ENCODE peak calls at places on chromosomes 5 and 9, in five cellular contexts. A, H, L, U and P are unnamed samples.

GRCh38 chr5:95668728-95669127 is 14.1 kb downstream of the SPATA9 start:
- DNase-seq in A (no peak), H (no peak), U (no peak), L (no peak), P (peak; percentile 26)

GRCh38 chr9:127937046-127937382 is 640 bp downstream of the DPM2 start:
- DNase-seq in H (no peak), L (no peak), U (no peak), A (no peak), P (no peak)

GRCh38 chr5:9815051-9815450 is 184.9 kb upstream of the TAS2R1 start:
- DNase-seq in U (no peak), H (no peak), A (no peak), L (no peak), P (no peak)

GRCh38 chr9:109799792-109800191 is 19.8 kb downstream of the PALM2AKAP2 start:
- DNase-seq in H (no peak), A (no peak), L (no peak), U (no peak), P (peak; percentile 60)

GRCh38 chr5:158563774-158564390 is 535.8 kb downstream of the EBF1 start:
- DNase-seq in U (no peak), H (no peak), L (no peak), A (no peak), P (no peak)

GRCh38 chr9:88991066-88992030 is at the start of gene S1PR3:
- DNase-seq in A (peak; percentile 64), H (no peak), L (peak; percentile 18), U (peak; percentile 79), P (peak; percentile 81)

GRCh38 chr5:58887721-58888409 is 305.0 kb downstream of the RAB3C start:
- DNase-seq in A (no peak), U (peak; percentile 57), H (no peak), L (no peak), P (peak; percentile 66)

GRCh38 chr9:92496401-92496800 is 14.1 kb upstream of the ASPN start:
- DNase-seq in L (no peak), A (no peak), H (no peak), U (no peak), P (no peak)

GRCh38 chr9:124320062-124320973 is 62.6 kb downstream of the NEK6 start:
- DNase-seq in L (peak; percentile 86), H (peak; percentile 83), A (peak; percentile 72), U (peak; percentile 66), P (peak; percentile 66)

GRCh38 chr9:30039712-30040111 is 2344.7 kb upstream of the ACO1 start:
- DNase-seq in H (no peak), L (no peak), U (no peak), A (no peak), P (no peak)

GRCh38 chr5:177496111-177497010 is 1.0 kb downstream of the PDLIM7 start:
- DNase-seq in L (peak; percentile 41), H (no peak), U (no peak), A (peak; percentile 51), P (peak; percentile 96)

GRCh38 chr9:124259273-124260078 is 1.7 kb downstream of the NEK6 start:
- DNase-seq in A (peak; percentile 84), H (peak; percentile 92), L (peak; percentile 82), U (peak; percentile 68), P (peak; percentile 90)

GRCh38 chr5:89948977-89949376 is 460.6 kb downstream of the CETN3 start:
- DNase-seq in A (no peak), H (no peak), L (no peak), U (no peak), P (no peak)

GRCh38 chr5:179762781-179763176 is 30.2 kb downstream of the MAML1 start:
- DNase-seq in L (no peak), H (no peak), A (no peak), U (no peak), P (no peak)

GRCh38 chr5:15013654-15014463 is 142.3 kb upstream of the ANKH start:
- DNase-seq in U (no peak), H (no peak), A (no peak), L (peak; percentile 46), P (peak; percentile 85)

GRCh38 chr5:89073045-89073444 is 190.1 kb upstream of the MEF2C start:
- DNase-seq in L (no peak), A (no peak), H (no peak), U (no peak), P (no peak)

GRCh38 chr9:89640801-89641200 is 36.0 kb downstream of the GADD45G start:
- DNase-seq in U (no peak), H (no peak), A (no peak), L (no peak), P (no peak)

GRCh38 chr5:2557435-2557834 is 194.0 kb downstream of the IRX2 start:
- DNase-seq in L (no peak), A (no peak), H (peak; percentile 7), U (no peak), P (no peak)

DNA sequence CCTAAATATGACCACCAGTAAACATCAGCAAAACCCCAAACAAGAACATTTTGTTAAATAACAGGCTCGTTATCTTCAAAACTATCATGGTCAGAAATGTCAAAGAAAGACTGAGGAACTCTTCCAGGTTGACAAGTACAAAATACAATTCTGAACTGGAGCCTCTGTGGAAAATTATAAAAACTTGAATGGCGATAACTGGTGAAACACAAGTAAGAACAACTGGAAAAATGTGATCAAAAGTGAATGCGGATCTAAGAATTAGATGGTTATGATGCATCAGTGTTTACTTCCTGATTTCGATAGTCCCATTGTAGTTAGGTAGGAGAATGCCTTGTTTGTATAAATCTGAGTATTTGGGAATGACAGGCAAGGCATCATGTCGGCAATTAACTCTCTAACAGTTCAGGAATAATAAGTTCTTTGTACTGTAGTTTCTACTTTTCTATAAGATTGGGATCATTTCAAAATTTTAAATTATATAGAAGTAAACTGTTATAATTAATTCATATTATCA is 740.2 kb upstream of the DMAC1 start:
- DNase-seq in A (no peak), H (no peak), U (no peak), L (no peak), P (no peak)
- H3K4me1 ChIP-seq in A (no peaks in the 10 kb centered on the region), H (no peaks in the 10 kb centered on the region), U (no peaks in the 10 kb centered on the region), L (no peaks in the 10 kb centered on the region), P (no peaks in the 10 kb centered on the region)

GRCh38 chr9:72807765-72808445 is 144.9 kb downstream of the ALDH1A1 start:
- DNase-seq in L (no peak), H (no peak), A (no peak), U (no peak), P (no peak)
- TF ChIP-seq CTCF in L (no peak), H (peak; percentile 14), A (no peak), U (no peak), P (peak; percentile 35)

DNA sequence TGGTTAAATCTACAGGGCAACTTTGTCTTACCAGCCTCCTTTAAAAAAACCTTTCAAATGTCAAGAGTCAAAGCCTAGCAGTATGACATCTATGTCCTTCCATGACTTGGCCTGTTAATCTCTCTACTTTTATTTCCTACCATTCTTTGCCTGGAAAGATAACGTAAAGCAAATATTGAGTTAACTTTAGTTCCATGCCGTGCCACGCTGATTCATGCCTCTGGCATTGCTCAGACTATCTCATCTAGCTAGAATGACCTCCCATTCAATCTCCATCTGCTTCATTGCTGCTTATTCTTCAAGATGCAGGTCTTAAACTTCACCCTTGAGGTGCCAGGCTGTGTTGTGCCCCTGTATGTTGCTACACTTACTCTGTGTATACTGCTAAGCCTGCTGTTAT is 729.8 kb downstream of the EFNA5 start:
- DNase-seq in A (peak; percentile 73), H (no peak), U (no peak), L (peak; percentile 9), P (no peak)
- H3K4me1 ChIP-seq in A (no peaks in the 10 kb centered on the region), H (no peaks in the 10 kb centered on the region), U (no peaks in the 10 kb centered on the region), L (no peaks in the 10 kb centered on the region), P (no peaks in the 10 kb centered on the region)

DNA sequence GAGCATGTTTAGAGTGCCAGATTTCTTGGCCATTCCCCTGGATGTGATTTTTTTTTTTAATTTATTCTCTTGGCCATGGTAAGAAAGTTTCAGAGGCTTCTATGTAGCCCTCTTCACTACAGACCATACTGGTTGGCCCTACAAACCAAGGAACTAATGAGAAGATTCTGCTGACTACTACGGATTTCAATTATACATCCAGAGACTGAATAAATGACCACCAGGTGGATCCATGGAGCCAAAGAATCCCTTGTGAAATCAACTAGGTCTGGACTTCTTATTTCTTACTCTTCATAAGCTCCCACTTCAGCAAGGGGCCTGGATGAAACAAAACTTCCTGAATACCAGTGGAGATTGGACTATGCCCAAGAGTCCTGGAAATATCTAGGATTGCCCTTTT is 27.6 kb downstream of the ZNF622 start:
- DNase-seq in A (no peak), U (no peak), L (no peak), H (no peak), P (peak; percentile 9)
- TF ChIP-seq CTCF in A (peak; percentile 8), U (no peak), L (no peak), H (no peak), P (peak; percentile 11)

GRCh38 chr5:175850165-175850845 is 21.1 kb upstream of the CPLX2 start:
- DNase-seq in A (no peak), H (no peak), L (no peak), U (no peak), P (no peak)
- H3K4me1 ChIP-seq in A (no peaks in the 10 kb centered on the region), H (no peaks in the 10 kb centered on the region), L (no peaks in the 10 kb centered on the region), U (no peaks in the 10 kb centered on the region), P (no peaks in the 10 kb centered on the region)

DNA sequence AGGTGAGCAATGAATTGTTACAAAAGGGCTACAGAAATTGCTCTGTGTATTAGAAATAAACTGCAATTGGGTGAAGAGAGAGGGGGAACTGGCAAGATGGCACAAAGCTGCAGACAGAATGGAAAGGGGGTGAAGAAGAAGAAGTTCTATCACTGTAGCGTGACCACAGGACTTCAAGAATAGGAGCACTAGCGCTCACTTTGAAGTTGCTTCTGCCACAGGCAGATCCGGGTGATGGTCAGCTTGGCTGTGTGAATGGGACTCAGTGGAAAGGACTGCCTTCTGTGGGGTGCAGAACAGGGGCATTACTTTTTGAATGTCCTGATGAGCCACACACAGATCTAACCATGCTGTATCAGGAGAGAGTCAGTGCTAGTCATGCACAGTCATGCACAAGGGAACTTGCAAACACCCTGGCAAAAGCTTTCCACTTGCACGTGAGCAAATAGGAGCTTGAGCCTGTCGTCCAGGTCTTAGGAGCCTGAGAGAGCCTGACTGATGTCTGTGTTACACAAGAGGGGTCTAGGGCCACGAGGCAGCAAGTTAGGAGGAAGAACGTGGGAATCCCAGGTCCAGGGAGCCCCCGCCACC is 16.3 kb downstream of the IL5 start:
- DNase-seq in A (no peak), L (no peak), U (no peak), H (no peak), P (no peak)
- TF ChIP-seq CTCF in A (no peak), L (no peak), U (no peak), H (no peak), P (no peak)

GRCh38 chr5:56837956-56838355 is 22.6 kb downstream of the MAP3K1 start:
- DNase-seq in H (no peak), A (no peak), L (no peak), U (no peak), P (no peak)
- H3K4me1 ChIP-seq in H (no peaks in the 10 kb centered on the region), A (peaks cover 17% of the 10 kb centered on the region), L (peaks cover 8% of the 10 kb centered on the region), U (no peaks in the 10 kb centered on the region), P (peaks cover 30% of the 10 kb centered on the region)

DNA sequence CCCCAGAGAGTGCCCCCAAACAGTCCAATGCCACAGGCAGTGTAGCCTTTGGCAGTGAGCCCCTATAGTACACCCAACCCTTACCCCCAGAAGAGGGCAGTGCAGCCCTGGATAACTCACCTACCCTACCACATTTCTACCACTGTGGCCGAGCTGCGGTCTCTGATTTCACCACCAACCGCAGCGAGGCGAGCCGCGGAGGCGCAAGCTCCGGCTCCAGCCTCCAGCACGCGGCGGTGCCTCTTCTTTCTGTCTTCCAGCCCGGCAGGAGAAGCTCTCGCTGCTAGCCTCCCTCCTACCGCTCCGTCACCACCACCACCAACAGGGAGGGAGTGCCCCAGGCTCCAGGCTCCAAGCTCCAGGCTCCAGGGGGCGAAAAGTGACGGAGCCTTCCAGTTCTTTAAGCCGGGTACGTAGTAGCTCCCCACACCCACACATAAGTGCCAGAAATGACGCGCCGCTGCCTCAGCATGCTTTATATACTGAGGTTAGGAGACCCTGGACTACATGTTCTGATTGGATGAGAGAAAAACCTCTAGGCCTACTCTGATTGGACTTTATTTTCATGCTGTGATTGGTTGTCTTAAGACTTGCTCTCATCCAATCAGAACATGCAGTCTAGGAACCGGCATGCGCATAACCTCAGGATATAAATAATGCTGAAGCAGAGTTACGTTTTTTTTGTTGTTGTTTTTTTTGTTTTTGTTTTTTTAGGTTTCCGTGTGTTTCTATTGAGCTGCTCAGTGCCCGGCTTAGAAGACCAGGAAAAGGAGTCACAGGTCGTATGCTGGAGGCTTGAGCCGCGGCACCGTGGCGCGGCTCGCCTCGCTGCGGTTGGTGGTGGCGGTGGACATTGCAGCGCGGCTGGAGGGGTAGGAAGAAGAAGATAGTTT is at the start of gene PCAT7:
- DNase-seq in A (peak; percentile 90), U (peak; percentile 21), H (peak; percentile 85), L (peak; percentile 87), P (peak; percentile 90)
- TF ChIP-seq CTCF in A (peak; percentile 41), U (peak; percentile 15), H (peak; percentile 42), L (peak; percentile 14), P (peak; percentile 30)